ENCODE peak calls at places on chromosomes 16 and 17, in five cellular contexts. One of them, this sample, is unnamed.

GRCh38 chr17:45867702-45868101 is 23.0 kb downstream of the SPPL2C start:
- DNase-seq in H9: no peak
- DNase-seq in mesenchymal stem cell: no peak
- DNase-seq in H1: no peak
- DNase-seq in trophoblast cell: no peak
- DNase-seq in this sample: no peak

GRCh38 chr17:44898768-44899073 is 524 bp downstream of the EFTUD2 start:
- DNase-seq in H9: no peak
- DNase-seq in mesenchymal stem cell: no peak
- DNase-seq in H1: no peak
- DNase-seq in trophoblast cell: no peak
- DNase-seq in this sample: no peak

GRCh38 chr17:7113273-7114071 is 1.1 kb downstream of the ASGR2 start:
- DNase-seq in H9: no peak
- DNase-seq in mesenchymal stem cell: no peak
- DNase-seq in H1: no peak
- DNase-seq in trophoblast cell: no peak
- DNase-seq in this sample: no peak

GRCh38 chr16:81500833-81501521 is 56.4 kb downstream of the CMIP start:
- DNase-seq in H9: no peak
- DNase-seq in mesenchymal stem cell: peak
- DNase-seq in H1: no peak
- DNase-seq in trophoblast cell: peak
- DNase-seq in this sample: no peak

GRCh38 chr17:3763777-3764170 is 37.2 kb downstream of the ITGAE start:
- DNase-seq in H9: no peak
- DNase-seq in mesenchymal stem cell: no peak
- DNase-seq in H1: no peak
- DNase-seq in trophoblast cell: no peak
- DNase-seq in this sample: no peak

GRCh38 chr17:7026471-7027115 is 3.7 kb downstream of the BCL6B start:
- DNase-seq in H9: peak
- DNase-seq in mesenchymal stem cell: no peak
- DNase-seq in H1: no peak
- DNase-seq in trophoblast cell: no peak
- DNase-seq in this sample: no peak

GRCh38 chr16:66524601-66525164 is 25.2 kb downstream of the TK2 start:
- DNase-seq in H9: no peak
- DNase-seq in mesenchymal stem cell: no peak
- DNase-seq in H1: no peak
- DNase-seq in trophoblast cell: no peak
- DNase-seq in this sample: no peak

GRCh38 chr17:19386276-19386863 is 620 bp downstream of the MFAP4 start:
- DNase-seq in H9: no peak
- DNase-seq in mesenchymal stem cell: peak
- DNase-seq in H1: no peak
- DNase-seq in trophoblast cell: peak
- DNase-seq in this sample: no peak

GRCh38 chr16:85862476-85863383 is 36.2 kb upstream of the IRF8 start:
- DNase-seq in H9: no peak
- DNase-seq in mesenchymal stem cell: no peak
- DNase-seq in H1: no peak
- DNase-seq in trophoblast cell: no peak
- DNase-seq in this sample: no peak

GRCh38 chr17:68701046-68701445 is 99.9 kb upstream of the FAM20A start:
- DNase-seq in H9: no peak
- DNase-seq in mesenchymal stem cell: no peak
- DNase-seq in H1: no peak
- DNase-seq in trophoblast cell: no peak
- DNase-seq in this sample: no peak

GRCh38 chr17:44968225-44969143 is at the start of gene C1QL1:
- DNase-seq in H9: peak
- DNase-seq in mesenchymal stem cell: peak
- DNase-seq in H1: peak
- DNase-seq in trophoblast cell: peak
- DNase-seq in this sample: peak

GRCh38 chr17:62778990-62779681 is 29.0 kb downstream of the MARCHF10 start:
- DNase-seq in H9: peak
- DNase-seq in mesenchymal stem cell: peak
- DNase-seq in H1: no peak
- DNase-seq in trophoblast cell: peak
- DNase-seq in this sample: no peak

GRCh38 chr17:12282056-12282455 is 261.4 kb downstream of the MAP2K4 start:
- DNase-seq in H9: no peak
- DNase-seq in mesenchymal stem cell: peak
- DNase-seq in H1: no peak
- DNase-seq in trophoblast cell: no peak
- DNase-seq in this sample: no peak

GRCh38 chr17:38761612-38762011 is 9.1 kb downstream of the PSMB3 start:
- DNase-seq in H9: peak
- DNase-seq in mesenchymal stem cell: peak
- DNase-seq in H1: peak
- DNase-seq in trophoblast cell: peak
- DNase-seq in this sample: no peak

GRCh38 chr17:18356624-18357023 is 6.7 kb downstream of the SHMT1 start:
- DNase-seq in H9: no peak
- DNase-seq in mesenchymal stem cell: no peak
- DNase-seq in H1: no peak
- DNase-seq in trophoblast cell: no peak
- DNase-seq in this sample: no peak

GRCh38 chr16:65071371-65072311 is 50.2 kb downstream of the CDH11 start:
- DNase-seq in H9: no peak
- DNase-seq in mesenchymal stem cell: no peak
- DNase-seq in H1: no peak
- DNase-seq in trophoblast cell: no peak
- DNase-seq in this sample: no peak

GRCh38 chr17:740240-741055 is 8.1 kb downstream of the TLCD3A start:
- DNase-seq in H9: no peak
- DNase-seq in mesenchymal stem cell: no peak
- DNase-seq in H1: no peak
- DNase-seq in trophoblast cell: peak
- DNase-seq in this sample: no peak

GRCh38 chr16:89909777-89910716 is 8.6 kb upstream of the MC1R start:
- DNase-seq in H9: peak
- DNase-seq in mesenchymal stem cell: peak
- DNase-seq in H1: peak
- DNase-seq in trophoblast cell: peak
- DNase-seq in this sample: peak

GRCh38 chr17:77675816-77676799 is 282.4 kb upstream of the TNRC6C start:
- DNase-seq in H9: no peak
- DNase-seq in mesenchymal stem cell: no peak
- DNase-seq in H1: no peak
- DNase-seq in trophoblast cell: no peak
- DNase-seq in this sample: peak

GRCh38 chr17:54408741-54409140 is 491.9 kb upstream of the TOM1L1 start:
- DNase-seq in H9: no peak
- DNase-seq in mesenchymal stem cell: no peak
- DNase-seq in H1: no peak
- DNase-seq in trophoblast cell: no peak
- DNase-seq in this sample: no peak

GRCh38 chr17:68462381-68463210 is 5.3 kb upstream of the WIPI1 start:
- DNase-seq in H9: peak
- DNase-seq in mesenchymal stem cell: peak
- DNase-seq in H1: peak
- DNase-seq in trophoblast cell: peak
- DNase-seq in this sample: peak

GRCh38 chr16:1563786-1564185 is 30.3 kb downstream of the TMEM204 start:
- DNase-seq in H9: no peak
- DNase-seq in mesenchymal stem cell: no peak
- DNase-seq in H1: no peak
- DNase-seq in trophoblast cell: no peak
- DNase-seq in this sample: no peak

GRCh38 chr17:68204736-68205135 is 43.1 kb upstream of the AMZ2 start:
- DNase-seq in H9: no peak
- DNase-seq in mesenchymal stem cell: no peak
- DNase-seq in H1: no peak
- DNase-seq in trophoblast cell: no peak
- DNase-seq in this sample: no peak

GRCh38 chr16:73032548-73033270 is 15.2 kb downstream of the ZFHX3 start:
- DNase-seq in H9: peak
- DNase-seq in mesenchymal stem cell: peak
- DNase-seq in H1: peak
- DNase-seq in trophoblast cell: no peak
- DNase-seq in this sample: no peak

GRCh38 chr17:46764709-46765401 is 53.6 kb downstream of the WNT3 start:
- DNase-seq in H9: no peak
- DNase-seq in mesenchymal stem cell: peak
- DNase-seq in H1: peak
- DNase-seq in trophoblast cell: no peak
- DNase-seq in this sample: no peak

GRCh38 chr17:44279586-44280344 is 11.8 kb upstream of the SLC4A1 start:
- DNase-seq in H9: peak
- DNase-seq in mesenchymal stem cell: peak
- DNase-seq in H1: peak
- DNase-seq in trophoblast cell: peak
- DNase-seq in this sample: no peak

GRCh38 chr17:40113961-40114272 is 7.9 kb upstream of the MSL1 start:
- DNase-seq in H9: no peak
- DNase-seq in mesenchymal stem cell: peak
- DNase-seq in H1: no peak
- DNase-seq in trophoblast cell: no peak
- DNase-seq in this sample: no peak

GRCh38 chr17:41496803-41497484 is 7.2 kb upstream of the KRT36 start:
- DNase-seq in H9: peak
- DNase-seq in mesenchymal stem cell: peak
- DNase-seq in H1: peak
- DNase-seq in trophoblast cell: peak
- DNase-seq in this sample: peak

GRCh38 chr17:32672701-32673100 is 185.9 kb downstream of the CDK5R1 start:
- DNase-seq in H9: no peak
- DNase-seq in mesenchymal stem cell: no peak
- DNase-seq in H1: no peak
- DNase-seq in trophoblast cell: no peak
- DNase-seq in this sample: no peak

GRCh38 chr16:85461814-85462404 is 151.2 kb upstream of the GSE1 start:
- DNase-seq in H9: peak
- DNase-seq in mesenchymal stem cell: peak
- DNase-seq in H1: peak
- DNase-seq in trophoblast cell: no peak
- DNase-seq in this sample: peak

GRCh38 chr17:74446551-74447500 is 14.9 kb downstream of the GPRC5C start:
- DNase-seq in H9: no peak
- DNase-seq in mesenchymal stem cell: no peak
- DNase-seq in H1: no peak
- DNase-seq in trophoblast cell: no peak
- DNase-seq in this sample: no peak

GRCh38 chr16:17330019-17330570 is 140.7 kb downstream of the XYLT1 start:
- DNase-seq in H9: no peak
- DNase-seq in mesenchymal stem cell: no peak
- DNase-seq in H1: no peak
- DNase-seq in trophoblast cell: peak
- DNase-seq in this sample: no peak
- H3K27ac ChIP-seq in H9: no peak
- H3K27ac ChIP-seq in mesenchymal stem cell: no peak
- H3K27ac ChIP-seq in H1: no peak
- H3K27ac ChIP-seq in trophoblast cell: no peak
- H3K27ac ChIP-seq in this sample: no peak

DNA sequence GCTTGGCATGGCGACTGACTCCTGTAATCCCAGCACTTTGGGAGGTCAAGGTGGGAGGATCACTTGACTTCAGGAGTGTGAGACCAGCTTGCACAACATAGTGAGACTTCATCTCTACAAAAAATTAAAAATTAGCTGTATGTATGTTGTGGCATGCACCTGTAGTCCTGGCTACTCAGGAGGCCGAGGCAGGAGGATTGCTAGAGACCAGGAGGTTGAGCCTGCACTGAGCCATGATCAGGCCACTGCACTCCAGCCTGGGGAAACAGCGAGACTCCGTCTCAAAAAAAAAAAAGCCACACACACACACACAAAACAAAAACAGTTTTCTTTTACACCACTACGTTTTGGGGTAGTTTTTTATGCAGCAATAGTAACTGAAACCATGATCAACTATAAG is 89.0 kb upstream of the DHX40 start:
- DNase-seq in H9: no peak
- DNase-seq in mesenchymal stem cell: no peak
- DNase-seq in H1: no peak
- DNase-seq in trophoblast cell: no peak
- DNase-seq in this sample: no peak
- H3K9ac ChIP-seq in H9: no peak
- H3K9ac ChIP-seq in mesenchymal stem cell: no peak
- H3K9ac ChIP-seq in H1: no peak
- H3K9ac ChIP-seq in trophoblast cell: no peak
- H3K9ac ChIP-seq in this sample: no peak

DNA sequence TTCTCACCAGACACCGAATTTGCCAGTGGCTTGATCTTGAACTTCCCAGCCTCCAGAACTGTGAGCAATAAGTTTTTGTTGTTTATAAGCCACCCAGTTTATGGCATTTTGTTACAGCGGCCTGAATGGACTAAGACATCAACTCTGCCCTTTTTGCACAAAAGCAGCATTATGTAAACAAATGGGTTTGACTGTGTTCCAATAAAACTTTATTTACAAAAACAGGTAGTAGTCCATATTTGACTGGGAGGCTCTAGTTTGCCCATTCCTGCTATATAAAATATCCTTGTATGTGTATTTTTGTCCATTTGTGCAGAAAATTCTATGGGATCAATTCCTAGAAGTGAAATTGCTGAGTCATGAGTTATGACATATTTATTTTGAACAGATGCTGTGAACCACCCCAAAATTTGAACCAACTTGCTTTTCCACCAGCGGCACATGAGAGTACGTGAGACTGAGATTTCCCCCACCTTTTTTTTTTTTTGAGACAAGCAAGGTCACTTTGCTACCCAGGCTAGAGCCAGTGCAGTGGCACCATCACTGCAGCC is 21.3 kb upstream of the CLEC19A start:
- DNase-seq in H9: no peak
- DNase-seq in mesenchymal stem cell: no peak
- DNase-seq in H1: no peak
- DNase-seq in trophoblast cell: no peak
- DNase-seq in this sample: no peak
- H2BK12ac ChIP-seq in H9: no peak
- H2BK12ac ChIP-seq in mesenchymal stem cell: no peak
- H2BK12ac ChIP-seq in H1: no peak
- H2BK12ac ChIP-seq in trophoblast cell: no peak
- H2BK12ac ChIP-seq in this sample: no peak

DNA sequence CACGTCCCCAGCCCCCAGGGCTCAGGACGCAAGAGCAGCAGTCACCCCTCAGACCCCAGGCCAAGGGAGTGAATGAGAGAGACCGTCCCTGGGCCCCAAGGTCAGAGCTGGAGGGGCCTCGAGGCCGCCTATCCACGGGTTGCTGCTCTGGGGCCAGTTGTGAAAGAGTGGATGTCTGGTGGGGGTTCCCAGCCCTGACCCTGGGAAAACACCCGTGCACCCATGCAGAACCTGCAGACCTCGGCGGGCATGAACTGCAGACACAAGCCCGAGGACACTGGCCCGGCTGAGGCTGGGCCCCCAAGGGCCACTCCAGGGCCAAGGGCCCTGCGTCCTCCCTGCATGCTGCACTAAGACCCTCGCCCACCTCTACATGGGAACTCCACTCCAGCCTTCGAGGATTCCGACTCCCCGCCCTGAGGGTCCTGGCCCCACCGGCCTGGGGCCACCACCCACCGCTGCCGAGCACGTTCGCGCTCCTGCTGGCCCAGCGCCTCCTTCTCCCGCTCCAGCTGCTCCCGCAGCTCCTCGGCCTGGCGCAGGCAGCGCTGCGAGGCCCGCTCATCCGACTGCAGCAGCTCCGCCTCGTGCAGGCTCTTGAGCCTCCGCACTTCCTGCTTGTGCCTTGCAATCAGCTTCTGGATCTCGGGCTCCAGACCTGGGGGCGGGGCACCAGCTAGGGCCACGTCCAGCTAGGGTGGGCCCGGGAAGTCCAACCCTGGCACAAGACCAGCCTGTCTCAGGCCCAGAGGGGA is 27.6 kb upstream of the AATK start:
- DNase-seq in H9: no peak
- DNase-seq in mesenchymal stem cell: no peak
- DNase-seq in H1: no peak
- DNase-seq in trophoblast cell: no peak
- DNase-seq in this sample: no peak
- H3K27ac ChIP-seq in H9: no peak
- H3K27ac ChIP-seq in mesenchymal stem cell: no peak
- H3K27ac ChIP-seq in H1: no peak
- H3K27ac ChIP-seq in trophoblast cell: no peak
- H3K27ac ChIP-seq in this sample: no peak

This sample was measured in neuronal stem cell.